ENCODE peak calls at places on chromosomes 12 and 14, in six cellular contexts. Z, D, J, S, O and K are unnamed samples.

GRCh38 chr12:2179058-2179457 is 126.3 kb downstream of the CACNA1C start:
- DNase-seq in J (no peak), Z (no peak), S (no peak), O (no peak), D (no peak), K (no peak)

GRCh38 chr12:68595246-68595645 is 15.5 kb upstream of the RAP1B start:
- DNase-seq in S (no peak), J (no peak), O (no peak), D (no peak), Z (no peak), K (no peak)

GRCh38 chr12:51341259-51342007 is 5.0 kb downstream of the CELA1 start:
- DNase-seq in J (peak), D (peak), S (no peak), O (peak), Z (no peak), K (peak)

GRCh38 chr14:24960816-24961215 is 89.1 kb downstream of the STXBP6 start:
- DNase-seq in Z (no peak), O (no peak), J (no peak), D (no peak), S (no peak), K (no peak)

GRCh38 chr12:14771651-14772137 is 31.6 kb downstream of the WBP11 start:
- DNase-seq in D (no peak), Z (no peak), J (no peak), O (peak), S (no peak), K (no peak)

GRCh38 chr12:63967358-63967757 is 122.9 kb downstream of the SRGAP1 start:
- DNase-seq in S (no peak), Z (no peak), O (no peak), D (no peak), J (no peak), K (no peak)

GRCh38 chr12:96070670-96071279 is 35.4 kb upstream of the LTA4H start:
- DNase-seq in Z (no peak), S (no peak), D (peak), J (peak), O (peak), K (no peak)

GRCh38 chr12:108214486-108214885 is 85.4 kb downstream of the WSCD2 start:
- DNase-seq in J (peak), D (peak), S (no peak), Z (peak), O (no peak), K (peak)

GRCh38 chr12:112349440-112349839 is 32.8 kb downstream of the HECTD4 start:
- DNase-seq in Z (no peak), S (no peak), J (no peak), O (no peak), D (no peak), K (no peak)

GRCh38 chr12:64010069-64010686 is 165.7 kb downstream of the SRGAP1 start:
- DNase-seq in O (no peak), S (no peak), J (no peak), Z (no peak), D (peak), K (no peak)

GRCh38 chr12:27973487-27973890 is 956 bp upstream of the PTHLH start:
- DNase-seq in J (no peak), S (no peak), D (no peak), O (no peak), Z (no peak), K (no peak)

GRCh38 chr12:13067322-13067721 is 23.1 kb downstream of the FAM234B start:
- DNase-seq in S (no peak), J (no peak), D (no peak), O (no peak), Z (no peak), K (no peak)

GRCh38 chr12:12214635-12215131 is 52.2 kb downstream of the LRP6 start:
- DNase-seq in D (peak), Z (no peak), O (peak), S (no peak), J (peak), K (no peak)

GRCh38 chr12:70837026-70837425 is 83.5 kb downstream of the PTPRR start:
- DNase-seq in O (no peak), J (no peak), S (no peak), Z (no peak), D (no peak), K (no peak)

GRCh38 chr14:75886661-75887348 is 95.0 kb downstream of the TGFB3 start:
- DNase-seq in O (no peak), J (no peak), S (no peak), D (no peak), Z (no peak), K (no peak)

GRCh38 chr12:109927622-109928021 is 27.5 kb downstream of the TCHP start:
- DNase-seq in Z (peak), J (peak), O (no peak), D (peak), S (no peak), K (no peak)

GRCh38 chr14:58820032-58820431 is 182.3 kb downstream of the DACT1 start:
- DNase-seq in Z (no peak), S (no peak), D (no peak), O (no peak), J (no peak), K (no peak)

GRCh38 chr12:118432812-118433540 is 56.6 kb downstream of the SUDS3 start:
- DNase-seq in Z (no peak), D (peak), J (no peak), S (no peak), O (no peak), K (no peak)

GRCh38 chr12:110992909-110993308 is 72.5 kb upstream of the MYL2 start:
- DNase-seq in S (no peak), Z (no peak), D (no peak), O (no peak), J (no peak), K (no peak)

GRCh38 chr12:52924764-52925716 is 20.2 kb upstream of the KRT8 start:
- DNase-seq in D (peak), Z (no peak), J (peak), O (no peak), S (no peak), K (no peak)

GRCh38 chr12:115433014-115433634 is 749.1 kb upstream of the TBX3 start:
- DNase-seq in D (peak), S (no peak), Z (no peak), O (no peak), J (no peak), K (no peak)

GRCh38 chr12:90816353-90817089 is 138.5 kb downstream of the CCER1 start:
- DNase-seq in S (no peak), J (no peak), D (no peak), Z (no peak), O (no peak), K (no peak)

GRCh38 chr12:54251667-54252284 is 28.1 kb downstream of the CBX5 start:
- DNase-seq in Z (peak), J (peak), S (no peak), O (no peak), D (peak), K (no peak)

DNA sequence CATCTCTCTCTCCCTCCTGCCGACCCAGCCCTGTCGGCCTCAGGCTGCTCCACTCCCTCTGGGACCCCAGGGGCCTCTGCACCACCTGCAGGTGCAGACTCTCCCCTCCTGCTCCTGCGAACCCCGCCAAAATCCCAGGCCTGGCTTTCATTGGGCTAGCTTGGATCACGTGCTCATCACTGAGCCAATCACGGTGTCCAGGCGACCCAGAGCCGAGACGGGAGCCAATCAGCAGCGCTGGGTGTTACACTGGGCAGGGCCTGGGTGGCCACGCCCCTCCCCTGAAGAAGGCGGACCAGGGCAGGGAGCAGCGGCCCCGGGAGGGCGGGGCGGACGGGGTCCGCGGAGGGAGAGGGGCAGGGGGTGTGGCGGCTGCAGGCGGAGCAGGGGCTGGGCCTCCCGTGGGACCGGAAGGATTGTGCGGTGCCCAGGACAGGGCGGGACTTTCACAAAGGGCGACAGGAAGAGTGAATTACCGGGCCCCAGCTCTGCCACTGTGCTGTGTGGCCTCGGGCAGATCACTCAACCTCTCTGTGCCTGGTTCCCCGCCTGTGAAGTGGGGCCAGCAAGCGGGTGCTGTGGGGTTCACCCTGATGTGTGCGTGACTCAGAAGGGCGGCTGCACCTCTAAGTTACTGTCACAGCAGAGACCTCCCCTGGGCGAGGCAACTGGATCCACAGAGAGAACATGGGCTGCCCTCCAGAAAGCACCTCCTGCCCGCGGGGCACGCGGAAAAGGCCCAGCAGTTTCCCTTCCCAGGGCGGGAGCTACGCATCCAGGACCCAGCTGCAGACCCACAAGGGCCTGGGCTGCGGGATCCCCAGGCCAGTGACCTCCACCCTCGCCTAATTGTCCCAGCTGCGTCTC is 66.5 kb upstream of the FBRSL1 start:
- DNase-seq in S (no peak), J (peak), O (no peak), Z (no peak), D (peak), K (no peak)
- TF ChIP-seq TAF1 in S (no peak), J (no peak), O (no peak), Z (no peak), D (no peak), K (no peak)

GRCh38 chr14:103578401-103579075 is 15.8 kb downstream of the COA8 start:
- DNase-seq in S (no peak), J (no peak), Z (no peak), O (no peak), D (no peak), K (no peak)

GRCh38 chr14:103581206-103581605 is 18.4 kb downstream of the COA8 start:
- DNase-seq in D (no peak), O (no peak), J (no peak), S (no peak), Z (no peak), K (no peak)

GRCh38 chr14:103574707-103575285 is 12.0 kb downstream of the COA8 start:
- DNase-seq in S (no peak), O (no peak), D (no peak), J (no peak), Z (no peak), K (no peak)

GRCh38 chr14:103574104-103574503 is 11.3 kb downstream of the COA8 start:
- DNase-seq in S (no peak), J (no peak), O (no peak), D (no peak), Z (no peak), K (no peak)

DNA sequence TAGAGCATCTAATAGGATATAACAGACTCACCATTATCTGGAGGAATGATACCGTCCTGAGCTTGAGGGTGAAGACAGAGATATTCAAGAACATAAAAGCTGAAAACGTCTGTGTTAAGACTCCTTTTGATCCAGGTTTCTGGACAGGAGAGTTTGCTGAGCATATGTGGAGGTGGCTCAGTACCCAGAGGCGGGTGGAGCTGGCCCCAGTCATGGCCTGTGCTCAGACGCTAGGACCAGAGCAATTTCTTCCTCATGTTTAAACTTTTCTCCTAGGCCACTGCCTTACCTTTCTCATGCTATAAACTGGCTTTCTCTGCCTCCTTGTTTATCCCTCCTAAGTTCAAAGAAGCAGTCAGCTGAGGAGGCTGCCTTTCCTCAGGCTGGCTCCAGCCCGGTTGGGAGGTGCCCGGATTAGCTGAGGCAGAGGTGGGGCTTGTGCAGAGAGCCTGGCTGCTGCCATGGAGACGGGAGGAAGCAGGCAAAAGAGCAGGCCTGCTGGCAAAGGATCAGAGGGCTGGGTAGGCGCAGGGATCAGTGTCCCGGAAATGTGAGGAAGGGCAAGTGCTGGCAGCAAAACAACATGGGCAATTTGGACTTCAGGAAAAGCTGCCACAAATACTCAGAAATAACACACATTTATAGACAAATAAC is 13.7 kb downstream of the COA8 start:
- DNase-seq in O (no peak), S (no peak), J (no peak), Z (no peak), D (no peak), K (no peak)
- TF ChIP-seq POLR2AphosphoS5 in O (no peak), S (no peak), J (no peak), Z (no peak), D (no peak), K (no peak)

DNA sequence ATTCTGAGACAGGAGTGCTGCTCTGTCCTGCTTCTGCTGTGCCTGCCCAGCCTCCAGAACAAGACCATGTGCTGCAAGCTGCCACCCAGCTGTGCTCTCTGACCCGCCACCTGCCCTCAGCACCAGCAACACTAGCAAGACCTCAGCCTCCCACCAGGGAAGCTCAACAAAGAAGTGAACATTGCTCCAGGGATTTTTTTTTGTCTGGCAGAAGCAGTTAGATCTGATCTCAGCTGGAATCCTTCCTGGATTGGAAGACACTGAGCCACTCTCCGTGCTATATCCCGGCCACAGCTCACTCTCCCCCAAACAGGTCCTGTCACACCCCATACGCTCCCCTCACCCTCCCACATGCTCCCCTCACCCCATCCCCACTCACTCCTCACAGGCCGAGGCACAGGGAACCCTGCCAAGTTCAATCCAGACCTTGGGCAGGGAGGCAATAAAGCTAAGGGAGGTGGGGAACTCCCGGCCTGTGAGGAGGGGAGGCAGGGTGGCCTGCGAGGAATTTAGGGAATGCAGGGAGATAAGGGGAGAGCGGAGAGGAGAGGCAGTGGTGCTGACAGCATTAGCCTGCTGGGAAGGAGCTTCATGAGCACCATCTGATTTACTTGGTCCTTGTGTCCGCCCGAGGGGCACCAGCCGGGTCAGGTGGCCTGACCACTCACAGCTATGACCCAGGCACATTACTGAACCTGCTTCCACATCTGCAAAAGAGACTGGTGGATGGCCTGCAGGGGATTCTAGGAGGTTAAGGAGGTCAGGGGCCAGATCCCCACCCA is 29.7 kb downstream of the CCDC85C start:
- DNase-seq in O (no peak), S (peak), D (peak), J (no peak), Z (no peak), K (no peak)
- TF ChIP-seq POLR2A in O (no peak), S (no peak), D (no peak), J (no peak), Z (no peak), K (no peak)

DNA sequence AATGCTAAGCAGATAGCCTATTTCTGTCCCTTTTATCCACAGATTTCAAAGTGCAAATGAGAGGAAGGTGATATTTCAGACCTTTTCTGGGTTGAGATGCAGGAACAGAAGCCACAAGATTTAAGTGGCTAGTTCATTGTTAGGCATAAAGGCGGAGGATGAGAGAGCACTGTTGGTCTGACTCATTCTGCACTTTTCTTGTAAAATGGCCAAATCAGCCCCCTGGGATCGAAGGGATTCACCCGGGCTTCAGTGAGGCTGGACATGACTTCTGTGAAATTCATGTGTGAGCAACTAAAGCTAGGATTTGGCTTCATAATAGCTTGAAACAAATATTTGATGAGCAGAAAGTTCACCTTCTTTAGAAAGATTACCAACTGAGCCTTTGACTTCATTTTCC is 101.9 kb upstream of the OVCH1 start:
- DNase-seq in D (no peak), O (no peak), J (no peak), S (no peak), Z (no peak), K (no peak)
- TF ChIP-seq TAF1 in D (no peak), O (no peak), J (no peak), S (no peak), Z (no peak), K (no peak)